ENCODE peak calls at places on chromosome 19, in eight cellular contexts. T is ureter, G is AG09309, Z is ecto neural progenitor cell, U is NCI-H774, K is NCI-H510A treated with DMSO at 0.1 percent for 48 hours, M is ELR, I is amniotic stem cell. P is an unnamed sample.

GRCh38 chr19:51607920-51608562 is 22.2 kb downstream of the SIGLEC5 start:
- DNase-seq in T (peak; percentile 70), G (peak; percentile 25), Z (peak; percentile 87), U (no peak), K (no peak), M (peak; percentile 81), I (peak; percentile 45), P (peak; percentile 81)

GRCh38 chr19:42389899-42390298 is at the start of gene CNFN:
- DNase-seq in T (no peak), G (no peak), Z (no peak), U (no peak), K (no peak), M (no peak), I (no peak), P (no peak)

GRCh38 chr19:44582581-44583265 is 30.6 kb upstream of the IGSF23 start:
- DNase-seq in T (no peak), G (no peak), Z (peak; percentile 69), U (no peak), K (no peak), M (peak; percentile 35), I (no peak), P (peak; percentile 79)

GRCh38 chr19:8244442-8244841 is 35.3 kb downstream of the CERS4 start:
- DNase-seq in T (no peak), G (no peak), Z (no peak), U (no peak), K (no peak), M (no peak), I (no peak), P (no peak)

GRCh38 chr19:32580353-32580900 is 563 bp upstream of the PDCD5 start:
- DNase-seq in T (no peak), G (no peak), Z (no peak), U (no peak), K (no peak), M (no peak), I (no peak), P (peak; percentile 38)

GRCh38 chr19:5936308-5936980 is 22.4 kb downstream of the CAPS start:
- DNase-seq in T (no peak), G (no peak), Z (no peak), U (no peak), K (peak; percentile 53), M (no peak), I (no peak), P (no peak)

GRCh38 chr19:6457958-6458694 is 1.5 kb downstream of the SLC25A23 start:
- DNase-seq in T (no peak), G (no peak), Z (no peak), U (no peak), K (no peak), M (no peak), I (no peak), P (no peak)

GRCh38 chr19:18597809-18598660 is 8.6 kb downstream of the CRLF1 start:
- DNase-seq in T (no peak), G (no peak), Z (no peak), U (no peak), K (no peak), M (no peak), I (no peak), P (no peak)

GRCh38 chr19:53808710-53809125 is 15.4 kb downstream of the NLRP12 start:
- DNase-seq in T (no peak), G (no peak), Z (no peak), U (no peak), K (no peak), M (peak; percentile 66), I (no peak), P (peak; percentile 66)

GRCh38 chr19:41945135-41945766 is 13.9 kb downstream of the RABAC1 start:
- DNase-seq in T (no peak), G (no peak), Z (no peak), U (no peak), K (no peak), M (no peak), I (no peak), P (no peak)

GRCh38 chr19:6412111-6412999 is 12.3 kb downstream of the KHSRP start:
- DNase-seq in T (no peak), G (no peak), Z (peak; percentile 70), U (peak; percentile 11), K (peak; percentile 31), M (peak; percentile 34), I (no peak), P (peak; percentile 90)

GRCh38 chr19:5823579-5824281 is 15.8 kb downstream of the FUT6 start:
- DNase-seq in T (no peak), G (no peak), Z (no peak), U (no peak), K (no peak), M (peak; percentile 43), I (no peak), P (peak; percentile 74)

GRCh38 chr19:1312732-1313694 is 27.3 kb downstream of the EFNA2 start:
- DNase-seq in T (no peak), G (no peak), Z (peak; percentile 76), U (no peak), K (no peak), M (peak; percentile 77), I (peak; percentile 9), P (no peak)

GRCh38 chr19:46823049-46823448 is 27.6 kb downstream of the AP2S1 start:
- DNase-seq in T (no peak), G (no peak), Z (no peak), U (no peak), K (no peak), M (no peak), I (no peak), P (no peak)

GRCh38 chr19:18737954-18738351 is 53.2 kb downstream of the COMP start:
- DNase-seq in T (no peak), G (no peak), Z (no peak), U (no peak), K (no peak), M (no peak), I (no peak), P (no peak)

GRCh38 chr19:29528350-29528945 is 2.7 kb downstream of the VSTM2B start:
- DNase-seq in T (peak; percentile 68), G (no peak), Z (peak; percentile 90), U (no peak), K (peak; percentile 9), M (peak; percentile 64), I (peak; percentile 10), P (peak; percentile 87)

GRCh38 chr19:51096473-51097165 is 11.6 kb downstream of the CTU1 start:
- DNase-seq in T (no peak), G (no peak), Z (no peak), U (no peak), K (peak; percentile 12), M (peak; percentile 29), I (no peak), P (no peak)

GRCh38 chr19:47309608-47310007 is at the start of gene C5AR1:
- DNase-seq in T (no peak), G (no peak), Z (no peak), U (no peak), K (no peak), M (peak; percentile 18), I (no peak), P (no peak)

GRCh38 chr19:35355851-35356460 is 2.3 kb upstream of the FFAR3 start:
- DNase-seq in T (no peak), G (no peak), Z (no peak), U (no peak), K (no peak), M (no peak), I (no peak), P (no peak)

GRCh38 chr19:907183-907853 is 5.7 kb downstream of the R3HDM4 start:
- DNase-seq in T (no peak), G (no peak), Z (no peak), U (no peak), K (no peak), M (no peak), I (no peak), P (no peak)

GRCh38 chr19:18776736-18777135 is 14.4 kb downstream of the COMP start:
- DNase-seq in T (no peak), G (no peak), Z (no peak), U (no peak), K (no peak), M (peak; percentile 87), I (no peak), P (no peak)

GRCh38 chr19:45643024-45643926 is 4.1 kb upstream of the EML2 start:
- DNase-seq in T (peak; percentile 91), G (no peak), Z (peak; percentile 96), U (peak; percentile 64), K (peak; percentile 96), M (peak; percentile 80), I (no peak), P (peak; percentile 95)

GRCh38 chr19:17128403-17128802 is 52.8 kb downstream of the MYO9B start:
- DNase-seq in T (no peak), G (no peak), Z (no peak), U (no peak), K (no peak), M (no peak), I (no peak), P (no peak)

GRCh38 chr19:16061943-16062342 is 14.4 kb upstream of the TPM4 start:
- DNase-seq in T (no peak), G (no peak), Z (no peak), U (no peak), K (no peak), M (no peak), I (no peak), P (no peak)

P was measured in H9.